ENCODE peak calls at places on chromosomes 5 and 9, in seven cellular contexts. One of them, this sample, is unnamed.

GRCh38 chr5:68834486-68834885 is 259.3 kb upstream of the SLC30A5 start:
- DNase-seq in neural progenitor cell: no peak
- DNase-seq in PC-3: no peak
- DNase-seq in mammary epithelial cell: no peak
- DNase-seq in IMR-90: no peak
- DNase-seq in adipocyte: peak; percentile 88
- DNase-seq in HCT116: no peak
- DNase-seq in this sample: no peak

GRCh38 chr9:114908796-114909448 is 21.5 kb downstream of the TNFSF8 start:
- DNase-seq in neural progenitor cell: no peak
- DNase-seq in mammary epithelial cell: no peak
- DNase-seq in HCT116: no peak
- DNase-seq in adipocyte: no peak
- DNase-seq in IMR-90: peak; percentile 63
- DNase-seq in PC-3: peak; percentile 62
- DNase-seq in this sample: peak; percentile 33

GRCh38 chr9:89234636-89235035 is 56.0 kb upstream of the SHC3 start:
- DNase-seq in adipocyte: peak; percentile 18
- DNase-seq in HCT116: no peak
- DNase-seq in IMR-90: peak; percentile 13
- DNase-seq in mammary epithelial cell: peak; percentile 10
- DNase-seq in PC-3: no peak
- DNase-seq in neural progenitor cell: peak; percentile 66
- DNase-seq in this sample: peak; percentile 73

GRCh38 chr5:168578006-168578405 is 1.2 kb downstream of the PANK3 start:
- DNase-seq in mammary epithelial cell: peak; percentile 52
- DNase-seq in HCT116: no peak
- DNase-seq in adipocyte: peak; percentile 52
- DNase-seq in neural progenitor cell: no peak
- DNase-seq in IMR-90: peak; percentile 37
- DNase-seq in PC-3: peak; percentile 38
- DNase-seq in this sample: no peak

GRCh38 chr5:99099691-99100090 is 170.9 kb upstream of the CHD1 start:
- DNase-seq in neural progenitor cell: peak; percentile 35
- DNase-seq in adipocyte: no peak
- DNase-seq in mammary epithelial cell: no peak
- DNase-seq in IMR-90: no peak
- DNase-seq in PC-3: no peak
- DNase-seq in HCT116: no peak
- DNase-seq in this sample: no peak

GRCh38 chr5:168292783-168293696 is 1.6 kb downstream of the WWC1 start:
- DNase-seq in IMR-90: no peak
- DNase-seq in adipocyte: no peak
- DNase-seq in PC-3: no peak
- DNase-seq in mammary epithelial cell: no peak
- DNase-seq in neural progenitor cell: no peak
- DNase-seq in HCT116: no peak
- DNase-seq in this sample: no peak

GRCh38 chr5:133399247-133399891 is 213.0 kb downstream of the FSTL4 start:
- DNase-seq in neural progenitor cell: no peak
- DNase-seq in IMR-90: no peak
- DNase-seq in adipocyte: no peak
- DNase-seq in PC-3: no peak
- DNase-seq in HCT116: no peak
- DNase-seq in mammary epithelial cell: no peak
- DNase-seq in this sample: no peak

GRCh38 chr5:168327019-168327421 is 35.6 kb downstream of the WWC1 start:
- DNase-seq in mammary epithelial cell: no peak
- DNase-seq in PC-3: peak; percentile 53
- DNase-seq in IMR-90: peak; percentile 73
- DNase-seq in HCT116: no peak
- DNase-seq in adipocyte: peak; percentile 16
- DNase-seq in neural progenitor cell: no peak
- DNase-seq in this sample: no peak

GRCh38 chr5:171632618-171633017 is 153.0 kb upstream of the SMIM23 start:
- DNase-seq in neural progenitor cell: no peak
- DNase-seq in HCT116: no peak
- DNase-seq in adipocyte: no peak
- DNase-seq in IMR-90: no peak
- DNase-seq in PC-3: no peak
- DNase-seq in mammary epithelial cell: no peak
- DNase-seq in this sample: peak; percentile 36

GRCh38 chr9:134372621-134373267 is 46.5 kb downstream of the RXRA start:
- DNase-seq in HCT116: no peak
- DNase-seq in PC-3: no peak
- DNase-seq in IMR-90: no peak
- DNase-seq in neural progenitor cell: no peak
- DNase-seq in adipocyte: no peak
- DNase-seq in mammary epithelial cell: no peak
- DNase-seq in this sample: no peak

GRCh38 chr5:132466453-132467291 is 23.9 kb downstream of the IRF1 start:
- DNase-seq in mammary epithelial cell: peak; percentile 78
- DNase-seq in IMR-90: peak; percentile 17
- DNase-seq in adipocyte: no peak
- DNase-seq in neural progenitor cell: no peak
- DNase-seq in PC-3: no peak
- DNase-seq in HCT116: no peak
- DNase-seq in this sample: peak; percentile 97

GRCh38 chr9:100084145-100084478 is 14.7 kb downstream of the ERP44 start:
- DNase-seq in IMR-90: no peak
- DNase-seq in HCT116: no peak
- DNase-seq in mammary epithelial cell: no peak
- DNase-seq in neural progenitor cell: no peak
- DNase-seq in PC-3: no peak
- DNase-seq in adipocyte: no peak
- DNase-seq in this sample: peak; percentile 65
- H3K9ac ChIP-seq in IMR-90: no peak overlapping the region
- H3K9ac ChIP-seq in HCT116: no peak overlapping the region
- H3K9ac ChIP-seq in mammary epithelial cell: no peak overlapping the region
- H3K9ac ChIP-seq in neural progenitor cell: no peak overlapping the region
- H3K9ac ChIP-seq in PC-3: no peak overlapping the region
- H3K9ac ChIP-seq in adipocyte: no peak overlapping the region
- H3K9ac ChIP-seq in this sample: peak overlapping the region; percentile 73

GRCh38 chr5:113336975-113337374 is 97.8 kb downstream of the TSSK1B start:
- DNase-seq in mammary epithelial cell: peak; percentile 58
- DNase-seq in PC-3: peak; percentile 72
- DNase-seq in IMR-90: peak; percentile 77
- DNase-seq in HCT116: peak; percentile 70
- DNase-seq in adipocyte: peak; percentile 53
- DNase-seq in neural progenitor cell: peak; percentile 47
- DNase-seq in this sample: peak; percentile 55
- H3K9ac ChIP-seq in mammary epithelial cell: no peak overlapping the region
- H3K9ac ChIP-seq in PC-3: no peak overlapping the region
- H3K9ac ChIP-seq in IMR-90: no peak overlapping the region
- H3K9ac ChIP-seq in HCT116: no peak overlapping the region
- H3K9ac ChIP-seq in adipocyte: peak overlapping the region; percentile 68
- H3K9ac ChIP-seq in neural progenitor cell: no peak overlapping the region
- H3K9ac ChIP-seq in this sample: no peak overlapping the region

GRCh38 chr9:75447281-75447680 is 359.0 kb downstream of the OSTF1 start:
- DNase-seq in adipocyte: no peak
- DNase-seq in mammary epithelial cell: no peak
- DNase-seq in HCT116: no peak
- DNase-seq in IMR-90: no peak
- DNase-seq in neural progenitor cell: no peak
- DNase-seq in PC-3: no peak
- DNase-seq in this sample: no peak

GRCh38 chr9:75448281-75448680 is 360.0 kb downstream of the OSTF1 start:
- DNase-seq in neural progenitor cell: no peak
- DNase-seq in PC-3: no peak
- DNase-seq in IMR-90: no peak
- DNase-seq in adipocyte: no peak
- DNase-seq in mammary epithelial cell: no peak
- DNase-seq in HCT116: no peak
- DNase-seq in this sample: no peak

GRCh38 chr9:75451045-75451444 is 362.7 kb downstream of the OSTF1 start:
- DNase-seq in HCT116: no peak
- DNase-seq in neural progenitor cell: peak; percentile 9
- DNase-seq in IMR-90: no peak
- DNase-seq in mammary epithelial cell: no peak
- DNase-seq in PC-3: no peak
- DNase-seq in adipocyte: no peak
- DNase-seq in this sample: no peak

GRCh38 chr9:75448955-75449354 is 360.6 kb downstream of the OSTF1 start:
- DNase-seq in IMR-90: no peak
- DNase-seq in mammary epithelial cell: no peak
- DNase-seq in neural progenitor cell: no peak
- DNase-seq in PC-3: no peak
- DNase-seq in HCT116: no peak
- DNase-seq in adipocyte: no peak
- DNase-seq in this sample: no peak

GRCh38 chr9:75445122-75445521 is 356.8 kb downstream of the OSTF1 start:
- DNase-seq in HCT116: no peak
- DNase-seq in IMR-90: no peak
- DNase-seq in PC-3: no peak
- DNase-seq in adipocyte: no peak
- DNase-seq in mammary epithelial cell: no peak
- DNase-seq in neural progenitor cell: no peak
- DNase-seq in this sample: no peak
- H3K9ac ChIP-seq in HCT116: no peak overlapping the region
- H3K9ac ChIP-seq in IMR-90: no peak overlapping the region
- H3K9ac ChIP-seq in PC-3: no peak overlapping the region
- H3K9ac ChIP-seq in adipocyte: no peak overlapping the region
- H3K9ac ChIP-seq in mammary epithelial cell: no peak overlapping the region
- H3K9ac ChIP-seq in neural progenitor cell: no peak overlapping the region
- H3K9ac ChIP-seq in this sample: no peak overlapping the region

GRCh38 chr5:76804266-76804665 is 14.6 kb upstream of the F2RL1 start:
- DNase-seq in HCT116: peak; percentile 57
- DNase-seq in mammary epithelial cell: no peak
- DNase-seq in PC-3: peak; percentile 66
- DNase-seq in adipocyte: no peak
- DNase-seq in IMR-90: no peak
- DNase-seq in neural progenitor cell: no peak
- DNase-seq in this sample: no peak

GRCh38 chr5:76799588-76799987 is 19.2 kb upstream of the F2RL1 start:
- DNase-seq in adipocyte: no peak
- DNase-seq in mammary epithelial cell: no peak
- DNase-seq in IMR-90: no peak
- DNase-seq in PC-3: no peak
- DNase-seq in HCT116: no peak
- DNase-seq in neural progenitor cell: no peak
- DNase-seq in this sample: no peak

GRCh38 chr5:76801803-76802195 is 17.0 kb upstream of the F2RL1 start:
- DNase-seq in neural progenitor cell: no peak
- DNase-seq in PC-3: no peak
- DNase-seq in mammary epithelial cell: no peak
- DNase-seq in IMR-90: no peak
- DNase-seq in adipocyte: no peak
- DNase-seq in HCT116: no peak
- DNase-seq in this sample: no peak

GRCh38 chr5:76801159-76801802 is 17.5 kb upstream of the F2RL1 start:
- DNase-seq in neural progenitor cell: no peak
- DNase-seq in adipocyte: no peak
- DNase-seq in PC-3: peak; percentile 83
- DNase-seq in HCT116: peak; percentile 59
- DNase-seq in mammary epithelial cell: peak; percentile 76
- DNase-seq in IMR-90: peak; percentile 89
- DNase-seq in this sample: no peak
- H3K9ac ChIP-seq in neural progenitor cell: no peak overlapping the region
- H3K9ac ChIP-seq in adipocyte: no peak overlapping the region
- H3K9ac ChIP-seq in PC-3: peak overlapping the region; percentile 77
- H3K9ac ChIP-seq in HCT116: peak overlapping the region; percentile 3
- H3K9ac ChIP-seq in mammary epithelial cell: no peak overlapping the region
- H3K9ac ChIP-seq in IMR-90: no peak overlapping the region
- H3K9ac ChIP-seq in this sample: no peak overlapping the region

DNA sequence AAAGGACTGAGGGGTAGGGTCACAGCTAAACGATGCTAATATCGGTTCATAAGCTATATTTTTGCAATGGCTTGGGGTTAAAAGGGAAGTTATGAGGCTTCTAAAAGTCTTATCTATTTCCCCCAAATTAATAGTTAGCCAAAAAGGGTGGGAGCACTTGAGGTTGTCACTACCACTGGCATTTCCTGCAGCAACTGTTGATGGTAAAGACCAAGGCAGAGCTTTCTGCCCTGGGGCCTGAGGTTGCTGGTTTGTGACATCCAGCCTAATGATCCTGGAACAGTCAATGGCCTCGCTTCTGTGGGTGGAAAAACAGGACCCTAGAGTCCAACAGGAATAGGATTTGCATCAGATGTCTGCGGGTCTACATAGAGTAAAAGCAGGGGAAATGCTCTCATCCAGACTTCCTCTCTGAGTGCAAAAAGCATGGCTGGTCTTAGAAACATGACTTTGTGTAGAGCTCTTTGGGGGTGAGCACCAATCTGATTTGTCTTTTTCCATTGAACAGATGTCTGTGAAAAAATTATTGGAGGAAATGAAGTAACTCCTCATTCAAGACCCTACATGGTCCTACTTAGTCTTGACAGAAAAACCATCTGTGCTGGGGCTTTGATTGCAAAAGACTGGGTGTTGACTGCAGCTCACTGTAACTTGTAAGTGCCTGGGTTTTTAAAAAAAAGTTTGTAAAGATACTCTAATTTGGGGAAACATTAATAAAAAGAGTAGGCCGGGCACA is 2.7 kb downstream of the GZMA start:
- DNase-seq in IMR-90: no peak
- DNase-seq in HCT116: no peak
- DNase-seq in PC-3: no peak
- DNase-seq in mammary epithelial cell: no peak
- DNase-seq in adipocyte: no peak
- DNase-seq in neural progenitor cell: no peak
- DNase-seq in this sample: no peak
- H3K9ac ChIP-seq in IMR-90: no peak overlapping the region
- H3K9ac ChIP-seq in HCT116: no peak overlapping the region
- H3K9ac ChIP-seq in PC-3: no peak overlapping the region
- H3K9ac ChIP-seq in mammary epithelial cell: no peak overlapping the region
- H3K9ac ChIP-seq in adipocyte: no peak overlapping the region
- H3K9ac ChIP-seq in neural progenitor cell: no peak overlapping the region
- H3K9ac ChIP-seq in this sample: no peak overlapping the region

DNA sequence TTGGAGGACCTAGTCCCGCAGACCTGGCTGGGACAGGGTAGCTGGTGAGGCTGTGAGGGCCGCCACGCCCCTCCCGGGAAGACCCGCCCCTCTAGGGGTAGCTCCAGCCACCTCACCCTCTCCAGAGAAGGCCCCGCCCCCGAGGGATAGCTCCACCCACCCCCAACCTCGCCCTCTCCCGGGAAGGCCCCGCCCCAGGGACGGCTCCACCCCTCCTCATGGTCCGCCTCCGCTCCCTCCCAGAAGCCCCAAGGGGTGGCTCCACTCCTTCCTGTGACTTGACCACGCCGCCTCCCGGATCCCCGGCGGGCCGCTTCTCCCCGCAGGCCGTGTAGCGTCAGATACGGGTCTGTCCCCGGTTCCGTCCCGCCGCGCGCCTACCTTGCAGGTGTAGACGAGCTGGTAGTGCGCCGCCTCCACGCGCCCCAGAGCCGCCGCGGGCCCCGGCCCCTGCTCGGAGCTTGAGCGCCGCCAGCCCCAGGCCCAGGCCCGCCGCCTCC is 388 bp downstream of the DNLZ start:
- DNase-seq in IMR-90: peak; percentile 91
- DNase-seq in neural progenitor cell: peak; percentile 96
- DNase-seq in PC-3: peak; percentile 88
- DNase-seq in HCT116: peak; percentile 91
- DNase-seq in mammary epithelial cell: peak; percentile 90
- DNase-seq in adipocyte: peak; percentile 98
- DNase-seq in this sample: peak; percentile 89
- H3K9ac ChIP-seq in IMR-90: peak overlapping the region; percentile 76
- H3K9ac ChIP-seq in neural progenitor cell: no peak overlapping the region
- H3K9ac ChIP-seq in PC-3: peak overlapping the region; percentile 91
- H3K9ac ChIP-seq in HCT116: peak overlapping the region; percentile 91
- H3K9ac ChIP-seq in mammary epithelial cell: peak overlapping the region; percentile 52
- H3K9ac ChIP-seq in adipocyte: peak overlapping the region; percentile 93
- H3K9ac ChIP-seq in this sample: peak overlapping the region; percentile 74

GRCh38 chr5:172881691-172882370 is 47.8 kb downstream of the ERGIC1 start:
- DNase-seq in neural progenitor cell: no peak
- DNase-seq in IMR-90: peak; percentile 86
- DNase-seq in mammary epithelial cell: no peak
- DNase-seq in adipocyte: no peak
- DNase-seq in PC-3: peak; percentile 68
- DNase-seq in HCT116: peak; percentile 10
- DNase-seq in this sample: no peak
- H3K9ac ChIP-seq in neural progenitor cell: no peak overlapping the region
- H3K9ac ChIP-seq in IMR-90: peak overlapping the region; percentile 3
- H3K9ac ChIP-seq in mammary epithelial cell: no peak overlapping the region
- H3K9ac ChIP-seq in adipocyte: peak overlapping the region; percentile 35
- H3K9ac ChIP-seq in PC-3: peak overlapping the region; percentile 58
- H3K9ac ChIP-seq in HCT116: no peak overlapping the region
- H3K9ac ChIP-seq in this sample: no peak overlapping the region